ENCODE peak calls at places on chromosomes 11 and 22, in five cellular contexts. One of them, this sample, is unnamed.

GRCh38 chr11:130781906-130782305 is 134.4 kb downstream of the SNX19 start:
- DNase-seq in MV-4-11: no peak
- DNase-seq in mammary epithelial cell: peak
- DNase-seq in stimulated activated CD8-positive, alpha-beta memory T cell treated with anti-CD3 and anti-CD28 coated beads, Interleukin-4, amount 100 ng/mL, for 1 hour: no peak
- DNase-seq in stimulated activated CD4-positive, alpha-beta T cell treated with anti-CD3 and anti-CD28 coated beads, Interleukin-1b, Interleukin-23, amount 100 ng/mL, for 4 hours: no peak
- DNase-seq in this sample: no peak

GRCh38 chr22:27405672-27406388 is 395.7 kb downstream of the MN1 start:
- DNase-seq in MV-4-11: peak
- DNase-seq in stimulated activated CD8-positive, alpha-beta memory T cell treated with anti-CD3 and anti-CD28 coated beads, Interleukin-4, amount 100 ng/mL, for 1 hour: no peak
- DNase-seq in stimulated activated CD4-positive, alpha-beta T cell treated with anti-CD3 and anti-CD28 coated beads, Interleukin-1b, Interleukin-23, amount 100 ng/mL, for 4 hours: peak
- DNase-seq in mammary epithelial cell: peak
- DNase-seq in this sample: no peak

GRCh38 chr11:95140397-95141030 is 50.9 kb downstream of the ENDOD1 start:
- DNase-seq in stimulated activated CD8-positive, alpha-beta memory T cell treated with anti-CD3 and anti-CD28 coated beads, Interleukin-4, amount 100 ng/mL, for 1 hour: no peak
- DNase-seq in MV-4-11: no peak
- DNase-seq in stimulated activated CD4-positive, alpha-beta T cell treated with anti-CD3 and anti-CD28 coated beads, Interleukin-1b, Interleukin-23, amount 100 ng/mL, for 4 hours: no peak
- DNase-seq in mammary epithelial cell: peak
- DNase-seq in this sample: no peak

GRCh38 chr22:17777005-17777716 is 2.9 kb upstream of the BID start:
- DNase-seq in MV-4-11: peak
- DNase-seq in stimulated activated CD8-positive, alpha-beta memory T cell treated with anti-CD3 and anti-CD28 coated beads, Interleukin-4, amount 100 ng/mL, for 1 hour: peak
- DNase-seq in stimulated activated CD4-positive, alpha-beta T cell treated with anti-CD3 and anti-CD28 coated beads, Interleukin-1b, Interleukin-23, amount 100 ng/mL, for 4 hours: peak
- DNase-seq in mammary epithelial cell: no peak
- DNase-seq in this sample: no peak

GRCh38 chr11:33207408-33207985 is 46.2 kb upstream of the CSTF3 start:
- DNase-seq in mammary epithelial cell: no peak
- DNase-seq in stimulated activated CD8-positive, alpha-beta memory T cell treated with anti-CD3 and anti-CD28 coated beads, Interleukin-4, amount 100 ng/mL, for 1 hour: no peak
- DNase-seq in stimulated activated CD4-positive, alpha-beta T cell treated with anti-CD3 and anti-CD28 coated beads, Interleukin-1b, Interleukin-23, amount 100 ng/mL, for 4 hours: no peak
- DNase-seq in MV-4-11: no peak
- DNase-seq in this sample: no peak

GRCh38 chr11:85540635-85541034 is 86.5 kb downstream of the DLG2 start:
- DNase-seq in stimulated activated CD4-positive, alpha-beta T cell treated with anti-CD3 and anti-CD28 coated beads, Interleukin-1b, Interleukin-23, amount 100 ng/mL, for 4 hours: no peak
- DNase-seq in stimulated activated CD8-positive, alpha-beta memory T cell treated with anti-CD3 and anti-CD28 coated beads, Interleukin-4, amount 100 ng/mL, for 1 hour: no peak
- DNase-seq in mammary epithelial cell: no peak
- DNase-seq in MV-4-11: no peak
- DNase-seq in this sample: no peak

GRCh38 chr22:17105143-17106129 is 15.7 kb downstream of the TMEM121B start:
- DNase-seq in mammary epithelial cell: no peak
- DNase-seq in stimulated activated CD4-positive, alpha-beta T cell treated with anti-CD3 and anti-CD28 coated beads, Interleukin-1b, Interleukin-23, amount 100 ng/mL, for 4 hours: no peak
- DNase-seq in MV-4-11: no peak
- DNase-seq in stimulated activated CD8-positive, alpha-beta memory T cell treated with anti-CD3 and anti-CD28 coated beads, Interleukin-4, amount 100 ng/mL, for 1 hour: no peak
- DNase-seq in this sample: no peak

GRCh38 chr11:15969281-15969680 is 387.1 kb downstream of the SOX6 start:
- DNase-seq in stimulated activated CD4-positive, alpha-beta T cell treated with anti-CD3 and anti-CD28 coated beads, Interleukin-1b, Interleukin-23, amount 100 ng/mL, for 4 hours: no peak
- DNase-seq in mammary epithelial cell: peak
- DNase-seq in stimulated activated CD8-positive, alpha-beta memory T cell treated with anti-CD3 and anti-CD28 coated beads, Interleukin-4, amount 100 ng/mL, for 1 hour: no peak
- DNase-seq in MV-4-11: peak
- DNase-seq in this sample: peak

GRCh38 chr11:122309262-122309925 is 193.4 kb upstream of the BLID start:
- DNase-seq in MV-4-11: no peak
- DNase-seq in stimulated activated CD8-positive, alpha-beta memory T cell treated with anti-CD3 and anti-CD28 coated beads, Interleukin-4, amount 100 ng/mL, for 1 hour: no peak
- DNase-seq in stimulated activated CD4-positive, alpha-beta T cell treated with anti-CD3 and anti-CD28 coated beads, Interleukin-1b, Interleukin-23, amount 100 ng/mL, for 4 hours: no peak
- DNase-seq in mammary epithelial cell: no peak
- DNase-seq in this sample: no peak

GRCh38 chr11:19365743-19366410 is 125.1 kb upstream of the E2F8 start:
- DNase-seq in MV-4-11: no peak
- DNase-seq in mammary epithelial cell: no peak
- DNase-seq in stimulated activated CD4-positive, alpha-beta T cell treated with anti-CD3 and anti-CD28 coated beads, Interleukin-1b, Interleukin-23, amount 100 ng/mL, for 4 hours: no peak
- DNase-seq in stimulated activated CD8-positive, alpha-beta memory T cell treated with anti-CD3 and anti-CD28 coated beads, Interleukin-4, amount 100 ng/mL, for 1 hour: no peak
- DNase-seq in this sample: no peak

GRCh38 chr22:20524004-20524481 is 16.6 kb downstream of the MED15 start:
- DNase-seq in stimulated activated CD4-positive, alpha-beta T cell treated with anti-CD3 and anti-CD28 coated beads, Interleukin-1b, Interleukin-23, amount 100 ng/mL, for 4 hours: no peak
- DNase-seq in MV-4-11: no peak
- DNase-seq in stimulated activated CD8-positive, alpha-beta memory T cell treated with anti-CD3 and anti-CD28 coated beads, Interleukin-4, amount 100 ng/mL, for 1 hour: no peak
- DNase-seq in mammary epithelial cell: peak
- DNase-seq in this sample: no peak

GRCh38 chr11:13310443-13310842 is 32.9 kb downstream of the BMAL1 start:
- DNase-seq in stimulated activated CD4-positive, alpha-beta T cell treated with anti-CD3 and anti-CD28 coated beads, Interleukin-1b, Interleukin-23, amount 100 ng/mL, for 4 hours: no peak
- DNase-seq in mammary epithelial cell: no peak
- DNase-seq in stimulated activated CD8-positive, alpha-beta memory T cell treated with anti-CD3 and anti-CD28 coated beads, Interleukin-4, amount 100 ng/mL, for 1 hour: no peak
- DNase-seq in MV-4-11: no peak
- DNase-seq in this sample: no peak

GRCh38 chr22:42920101-42920820 is 63.2 kb upstream of the ARFGAP3 start:
- DNase-seq in stimulated activated CD8-positive, alpha-beta memory T cell treated with anti-CD3 and anti-CD28 coated beads, Interleukin-4, amount 100 ng/mL, for 1 hour: no peak
- DNase-seq in stimulated activated CD4-positive, alpha-beta T cell treated with anti-CD3 and anti-CD28 coated beads, Interleukin-1b, Interleukin-23, amount 100 ng/mL, for 4 hours: no peak
- DNase-seq in mammary epithelial cell: peak
- DNase-seq in MV-4-11: no peak
- DNase-seq in this sample: no peak

This sample was measured in NCI-H1048.